ENCODE peak calls at places on chromosomes 3 and 15, in four cellular contexts. J, C, B and T are unnamed samples.

GRCh38 chr3:14602804-14603644 is 48.5 kb upstream of the CCDC174 start:
- DNase-seq in B (no peak), J (peak), C (no peak), T (no peak)

GRCh38 chr15:58471341-58471740 is 39.5 kb downstream of the LIPC start:
- DNase-seq in C (no peak), B (no peak), J (no peak), T (no peak)

GRCh38 chr3:151404316-151404715 is 19.8 kb upstream of the P2RY12 start:
- DNase-seq in C (no peak), B (no peak), J (peak), T (no peak)

GRCh38 chr3:106206165-106206564 is 337.4 kb upstream of the CBLB start:
- DNase-seq in C (peak), B (no peak), J (peak), T (no peak)

GRCh38 chr3:66433522-66433782 is 67.4 kb downstream of the LRIG1 start:
- DNase-seq in C (no peak), J (no peak), B (no peak), T (no peak)

GRCh38 chr3:158381274-158381868 is 189.6 kb upstream of the MLF1 start:
- DNase-seq in C (no peak), B (no peak), J (no peak), T (no peak)

GRCh38 chr15:57158589-57158988 is 217.7 kb upstream of the CGNL1 start:
- DNase-seq in C (no peak), J (peak), B (no peak), T (no peak)

GRCh38 chr15:83449250-83449671 is 2.1 kb downstream of the SH3GL3 start:
- DNase-seq in C (no peak), J (no peak), B (no peak), T (no peak)

GRCh38 chr15:86002444-86002843 is 77.2 kb upstream of the AGBL1 start:
- DNase-seq in C (no peak), J (no peak), B (no peak), T (no peak)

GRCh38 chr15:70383856-70384255 is 286.1 kb upstream of the TLE3 start:
- DNase-seq in J (no peak), B (no peak), C (no peak), T (no peak)

GRCh38 chr15:68672781-68673205 is 94.0 kb downstream of the CORO2B start:
- DNase-seq in B (no peak), J (peak), C (no peak), T (no peak)

GRCh38 chr3:134605506-134605905 is 45.3 kb downstream of the KY start:
- DNase-seq in J (no peak), B (no peak), C (no peak), T (no peak)